ENCODE peak calls at places on chromosomes 1 and 21, in five cellular contexts. D is foreskin fibroblast, T is astrocyte of the cerebellum, S is adrenal gland, L is Panc1. Z is an unnamed sample.

GRCh38 chr1:20074046-20074724 is 4.2 kb downstream of the PLA2G5 start:
- DNase-seq in D (no peak), T (no peak), S (no peak), L (no peak), Z (no peak)

GRCh38 chr1:228906461-228906860 is 171.2 kb downstream of the RHOU start:
- DNase-seq in D (no peak), T (no peak), S (no peak), L (no peak), Z (no peak)

GRCh38 chr1:55640708-55641473 is 425.7 kb upstream of the USP24 start:
- DNase-seq in D (peak; percentile 69), T (no peak), S (peak; percentile 69), L (no peak), Z (peak; percentile 55)

GRCh38 chr21:42475526-42476492 is 20.2 kb downstream of the RSPH1 start:
- DNase-seq in D (no peak), T (no peak), S (peak; percentile 29), L (no peak), Z (no peak)

GRCh38 chr1:84674021-84674420 is 16.2 kb downstream of the SSX2IP start:
- DNase-seq in D (no peak), T (no peak), S (no peak), L (no peak), Z (no peak)

GRCh38 chr21:42781150-42781980 is 98.0 kb downstream of the WDR4 start:
- DNase-seq in D (no peak), T (no peak), S (no peak), L (no peak), Z (no peak)

GRCh38 chr1:47507140-47507539 is 69.3 kb downstream of the FOXD2 start:
- DNase-seq in D (no peak), T (no peak), S (no peak), L (no peak), Z (no peak)

GRCh38 chr1:207873055-207873890 is 37.7 kb downstream of the CD34 start:
- DNase-seq in D (no peak), T (no peak), S (peak; percentile 77), L (no peak), Z (no peak)

GRCh38 chr1:185960377-185961151 is 226.4 kb downstream of the HMCN1 start:
- DNase-seq in D (peak; percentile 35), T (no peak), S (peak; percentile 63), L (no peak), Z (no peak)

GRCh38 chr1:53078333-53079101 is 16.5 kb downstream of the PODN start:
- DNase-seq in D (no peak), T (no peak), S (no peak), L (no peak), Z (no peak)

GRCh38 chr1:82162526-82163420 is 362.0 kb downstream of the ADGRL2 start:
- DNase-seq in D (no peak), T (no peak), S (no peak), L (no peak), Z (no peak)

GRCh38 chr1:83761084-83761760 is 237.7 kb downstream of the TTLL7 start:
- DNase-seq in D (no peak), T (no peak), S (no peak), L (no peak), Z (no peak)

GRCh38 chr1:188652678-188653077 is 1823.9 kb downstream of the PLA2G4A start:
- DNase-seq in D (peak; percentile 30), T (peak; percentile 93), S (no peak), L (no peak), Z (no peak)

GRCh38 chr1:22024485-22025367 is 23.3 kb downstream of the CELA3A start:
- DNase-seq in D (peak; percentile 68), T (peak; percentile 40), S (peak; percentile 84), L (no peak), Z (no peak)
- TF ChIP-seq CTCF in D (no peak), T (no peak), S (no peak), L (no peak), Z (no peak)

GRCh38 chr1:2322593-2323295 is 68.6 kb downstream of the MORN1 start:
- DNase-seq in D (no peak), T (peak; percentile 60), S (no peak), L (no peak), Z (no peak)
- H3K4me3 ChIP-seq in D (no peak overlapping the region), T (no peak overlapping the region), S (no peak overlapping the region), L (no peak overlapping the region), Z (no peak overlapping the region)

GRCh38 chr1:26780344-26780957 is 7.3 kb upstream of the PIGV start:
- DNase-seq in D (no peak), T (no peak), S (no peak), L (no peak), Z (no peak)

GRCh38 chr1:26783646-26784022 is 4.1 kb upstream of the PIGV start:
- DNase-seq in D (no peak), T (no peak), S (no peak), L (no peak), Z (no peak)

GRCh38 chr1:26784023-26784871 is 3.5 kb upstream of the PIGV start:
- DNase-seq in D (peak; percentile 89), T (no peak), S (peak; percentile 88), L (no peak), Z (no peak)

GRCh38 chr1:26781206-26781825 is 6.4 kb upstream of the PIGV start:
- DNase-seq in D (no peak), T (no peak), S (no peak), L (no peak), Z (no peak)

GRCh38 chr1:26782521-26783212 is 5.1 kb upstream of the PIGV start:
- DNase-seq in D (no peak), T (no peak), S (no peak), L (no peak), Z (no peak)
- TF ChIP-seq CTCF in D (no peak), T (no peak), S (no peak), L (no peak), Z (no peak)

GRCh38 chr21:37458669-37459276 is 92.2 kb downstream of the DYRK1A start:
- DNase-seq in D (no peak), T (no peak), S (no peak), L (no peak), Z (no peak)
- H3K4me3 ChIP-seq in D (no peak overlapping the region), T (no peak overlapping the region), S (no peak overlapping the region), L (no peak overlapping the region), Z (no peak overlapping the region)

GRCh38 chr1:153771241-153771640 is 4.0 kb upstream of the SLC27A3 start:
- DNase-seq in D (no peak), T (no peak), S (no peak), L (no peak), Z (no peak)

GRCh38 chr1:153773004-153773921 is 1.9 kb upstream of the SLC27A3 start:
- DNase-seq in D (no peak), T (no peak), S (no peak), L (no peak), Z (no peak)

GRCh38 chr1:153770812-153771211 is 4.4 kb upstream of the SLC27A3 start:
- DNase-seq in D (no peak), T (no peak), S (no peak), L (no peak), Z (no peak)

GRCh38 chr1:153774036-153774435 is 1.2 kb upstream of the SLC27A3 start:
- DNase-seq in D (no peak), T (no peak), S (no peak), L (no peak), Z (no peak)

DNA sequence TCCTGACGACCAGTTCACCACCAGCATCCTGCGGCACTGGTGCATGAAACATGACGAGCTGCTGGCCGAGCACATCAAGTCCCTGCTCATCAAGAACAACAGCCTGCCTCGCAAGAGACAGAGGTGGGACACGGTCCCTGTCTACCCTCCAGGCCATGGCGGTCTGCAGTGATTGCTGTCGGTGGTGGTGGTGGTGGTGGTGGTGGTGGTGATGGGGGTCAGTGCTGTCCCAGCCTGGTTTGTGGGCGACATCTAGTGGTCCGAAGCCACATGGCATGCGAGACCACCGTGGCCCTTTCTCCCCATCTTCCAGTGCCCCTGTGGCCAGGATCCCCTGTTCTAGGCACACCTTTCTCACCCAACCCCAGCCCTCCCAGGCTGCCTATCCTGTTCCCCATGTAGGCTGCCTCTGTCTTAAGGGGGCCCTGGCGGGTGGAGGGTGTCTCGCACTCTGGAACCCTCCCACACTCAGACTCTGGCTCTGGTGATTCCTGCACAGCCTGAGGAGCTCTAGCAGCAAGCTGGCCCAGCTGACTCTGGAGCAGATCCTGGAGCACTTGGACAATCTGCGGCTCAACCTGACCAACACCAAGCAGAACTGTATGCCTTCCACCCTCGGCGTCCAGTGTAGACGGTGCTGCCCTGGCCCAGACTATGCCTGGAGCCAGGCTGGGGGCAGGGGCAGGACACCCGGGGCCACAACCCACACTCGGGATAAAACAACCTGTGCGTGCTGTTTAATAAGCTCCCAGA is 3.2 kb upstream of the SLC27A3 start:
- DNase-seq in D (no peak), T (no peak), S (no peak), L (no peak), Z (no peak)
- TF ChIP-seq CTCF in D (peak; percentile 14), T (peak; percentile 58), S (peak; percentile 46), L (peak; percentile 82), Z (peak; percentile 45)

DNA sequence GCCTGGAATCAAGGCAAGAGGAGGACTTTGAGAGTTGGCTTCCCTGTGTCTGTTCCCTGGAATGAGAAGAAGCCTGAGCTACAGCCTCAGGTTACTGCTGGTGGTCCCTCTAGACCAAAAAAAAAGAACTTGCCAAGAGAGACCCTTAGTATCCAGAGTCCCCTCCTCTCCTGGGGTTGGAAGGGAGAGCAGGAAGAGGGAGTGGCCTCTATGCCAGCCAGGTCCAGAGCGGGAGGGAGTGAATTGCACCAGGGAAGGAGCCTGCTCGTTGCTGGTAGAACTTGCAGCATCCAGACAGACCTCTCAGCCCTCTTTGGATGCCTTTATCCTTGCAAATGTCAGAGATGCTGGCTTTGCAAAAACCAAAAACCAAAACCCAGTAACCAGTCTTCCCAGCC is 491.3 kb upstream of the VAMP3 start:
- DNase-seq in D (no peak), T (no peak), S (peak; percentile 17), L (no peak), Z (no peak)
- H3K4me3 ChIP-seq in D (no peak overlapping the region), T (no peak overlapping the region), S (no peak overlapping the region), L (no peak overlapping the region), Z (no peak overlapping the region)

GRCh38 chr21:21373969-21374368 is 375.8 kb downstream of the NCAM2 start:
- DNase-seq in D (no peak), T (no peak), S (no peak), L (no peak), Z (no peak)
- TF ChIP-seq CTCF in D (no peak), T (no peak), S (peak; percentile 10), L (no peak), Z (no peak)

Z was measured in AG09309.